ENCODE peak calls at places on chromosomes 2 and 18, in five cellular contexts. G is stimulated activated CD4-positive, alpha-beta T cell treated with anti-CD3 and anti-CD28 coated beads, Interleukin-4, amount 100 ng/mL, for 4 hours; M is activated CD4-positive, CD25-positive, alpha-beta regulatory T cell treated with anti-CD3 and anti-CD28 coated beads, Interleukin-2, amount 50 U/mL, for 72 hours; Q is adrenal gland; P is fibroblast of gingiva. N is an unnamed sample.

GRCh38 chr18:45049548-45050307 is 369.0 kb downstream of the SETBP1 start:
- DNase-seq in G (no peak), M (no peak), Q (no peak), P (no peak), N (no peak)

GRCh38 chr2:112081262-112081661 is 26.2 kb downstream of the TMEM87B start:
- DNase-seq in G (no peak), M (no peak), Q (no peak), P (no peak), N (no peak)

GRCh38 chr2:20184067-20184938 is 40.6 kb downstream of the SDC1 start:
- DNase-seq in G (no peak), M (no peak), Q (peak; percentile 31), P (peak; percentile 16), N (peak; percentile 6)

GRCh38 chr18:48940854-48941531 is 9.8 kb downstream of the SMAD7 start:
- DNase-seq in G (peak; percentile 78), M (peak; percentile 56), Q (no peak), P (no peak), N (no peak)

GRCh38 chr18:72692086-72692485 is 147.9 kb upstream of the CBLN2 start:
- DNase-seq in G (no peak), M (no peak), Q (no peak), P (no peak), N (no peak)

GRCh38 chr2:169806586-169806985 is 7.9 kb downstream of the SSB start:
- DNase-seq in G (no peak), M (no peak), Q (no peak), P (peak; percentile 25), N (no peak)

GRCh38 chr18:37654034-37654433 is 88.4 kb upstream of the CELF4 start:
- DNase-seq in G (no peak), M (no peak), Q (no peak), P (no peak), N (no peak)

GRCh38 chr2:146634256-146635068 is 1210.4 kb upstream of the ACVR2A start:
- DNase-seq in G (no peak), M (no peak), Q (no peak), P (no peak), N (no peak)

GRCh38 chr2:18380316-18380715 is 180.1 kb downstream of the RDH14 start:
- DNase-seq in G (no peak), M (no peak), Q (no peak), P (peak; percentile 36), N (no peak)

GRCh38 chr2:98608962-98609604 is 694 bp downstream of the UNC50 start:
- DNase-seq in G (no peak), M (no peak), Q (peak; percentile 28), P (peak; percentile 50), N (peak; percentile 43)

GRCh38 chr18:44130365-44130942 is 550.2 kb upstream of the SETBP1 start:
- DNase-seq in G (no peak), M (no peak), Q (no peak), P (peak; percentile 44), N (peak; percentile 30)

GRCh38 chr2:46657042-46657504 is 177.7 kb downstream of the TMEM247 start:
- DNase-seq in G (no peak), M (no peak), Q (peak; percentile 70), P (peak; percentile 92), N (no peak)

GRCh38 chr2:55157474-55157884 is 74.6 kb downstream of the CLHC1 start:
- DNase-seq in G (no peak), M (no peak), Q (peak; percentile 42), P (peak; percentile 40), N (no peak)

GRCh38 chr2:49236316-49236715 is 82.0 kb upstream of the FSHR start:
- DNase-seq in G (no peak), M (no peak), Q (no peak), P (no peak), N (no peak)

GRCh38 chr2:241770185-241770935 is 6.3 kb upstream of the GAL3ST2 start:
- DNase-seq in G (no peak), M (no peak), Q (no peak), P (no peak), N (peak; percentile 16)

N was measured in glutamatergic neuron.